ENCODE peak calls at places on chromosome 7, in seven cellular contexts. One of them, this sample, is unnamed.

GRCh38 chr7:80440908-80441307 is 71.0 kb downstream of the GNAT3 start:
- DNase-seq in psoas muscle: no peak
- DNase-seq in activated CD4-positive, CD25-positive, alpha-beta regulatory T cell: no peak
- DNase-seq in fibroblast of lung: peak
- DNase-seq in ACHN: no peak
- DNase-seq in lung microvascular endothelial cell: no peak
- DNase-seq in body of pancreas: no peak
- DNase-seq in this sample: no peak

GRCh38 chr7:135620980-135621850 is 41.1 kb upstream of the STMP1 start:
- DNase-seq in activated CD4-positive, CD25-positive, alpha-beta regulatory T cell: no peak
- DNase-seq in fibroblast of lung: peak
- DNase-seq in lung microvascular endothelial cell: peak
- DNase-seq in ACHN: peak
- DNase-seq in body of pancreas: peak
- DNase-seq in psoas muscle: no peak
- DNase-seq in this sample: peak

GRCh38 chr7:45368129-45368807 is 205.9 kb upstream of the ADCY1 start:
- DNase-seq in lung microvascular endothelial cell: no peak
- DNase-seq in fibroblast of lung: no peak
- DNase-seq in ACHN: no peak
- DNase-seq in body of pancreas: no peak
- DNase-seq in activated CD4-positive, CD25-positive, alpha-beta regulatory T cell: no peak
- DNase-seq in psoas muscle: no peak
- DNase-seq in this sample: no peak

GRCh38 chr7:159093351-159093971 is 51.2 kb downstream of the VIPR2 start:
- DNase-seq in ACHN: no peak
- DNase-seq in body of pancreas: peak
- DNase-seq in psoas muscle: no peak
- DNase-seq in lung microvascular endothelial cell: no peak
- DNase-seq in activated CD4-positive, CD25-positive, alpha-beta regulatory T cell: no peak
- DNase-seq in fibroblast of lung: no peak
- DNase-seq in this sample: peak

GRCh38 chr7:56537952-56538351 is 421.7 kb upstream of the NUPR2 start:
- DNase-seq in psoas muscle: peak
- DNase-seq in activated CD4-positive, CD25-positive, alpha-beta regulatory T cell: no peak
- DNase-seq in body of pancreas: no peak
- DNase-seq in ACHN: no peak
- DNase-seq in lung microvascular endothelial cell: no peak
- DNase-seq in fibroblast of lung: no peak
- DNase-seq in this sample: no peak

GRCh38 chr7:64884085-64884912 is 18.8 kb upstream of the ZNF273 start:
- DNase-seq in lung microvascular endothelial cell: no peak
- DNase-seq in activated CD4-positive, CD25-positive, alpha-beta regulatory T cell: no peak
- DNase-seq in psoas muscle: no peak
- DNase-seq in body of pancreas: no peak
- DNase-seq in ACHN: no peak
- DNase-seq in fibroblast of lung: no peak
- DNase-seq in this sample: no peak

GRCh38 chr7:38731195-38731594 is 100.0 kb upstream of the AMPH start:
- DNase-seq in psoas muscle: no peak
- DNase-seq in lung microvascular endothelial cell: no peak
- DNase-seq in fibroblast of lung: peak
- DNase-seq in body of pancreas: no peak
- DNase-seq in ACHN: no peak
- DNase-seq in activated CD4-positive, CD25-positive, alpha-beta regulatory T cell: no peak
- DNase-seq in this sample: no peak

GRCh38 chr7:94376281-94376680 is 18.4 kb upstream of the COL1A2 start:
- DNase-seq in psoas muscle: no peak
- DNase-seq in activated CD4-positive, CD25-positive, alpha-beta regulatory T cell: no peak
- DNase-seq in lung microvascular endothelial cell: no peak
- DNase-seq in body of pancreas: no peak
- DNase-seq in fibroblast of lung: no peak
- DNase-seq in ACHN: no peak
- DNase-seq in this sample: no peak

GRCh38 chr7:139541600-139542307 is 18.3 kb downstream of the CLEC2L start:
- DNase-seq in psoas muscle: peak
- DNase-seq in lung microvascular endothelial cell: no peak
- DNase-seq in fibroblast of lung: no peak
- DNase-seq in ACHN: no peak
- DNase-seq in activated CD4-positive, CD25-positive, alpha-beta regulatory T cell: no peak
- DNase-seq in body of pancreas: no peak
- DNase-seq in this sample: no peak

GRCh38 chr7:96179341-96179740 is 142.6 kb downstream of the SLC25A13 start:
- DNase-seq in ACHN: no peak
- DNase-seq in lung microvascular endothelial cell: no peak
- DNase-seq in activated CD4-positive, CD25-positive, alpha-beta regulatory T cell: no peak
- DNase-seq in body of pancreas: no peak
- DNase-seq in psoas muscle: no peak
- DNase-seq in fibroblast of lung: peak
- DNase-seq in this sample: no peak

GRCh38 chr7:87600130-87601124 is at the start of gene ABCB1:
- DNase-seq in activated CD4-positive, CD25-positive, alpha-beta regulatory T cell: no peak
- DNase-seq in ACHN: peak
- DNase-seq in fibroblast of lung: peak
- DNase-seq in lung microvascular endothelial cell: peak
- DNase-seq in psoas muscle: peak
- DNase-seq in body of pancreas: peak
- DNase-seq in this sample: no peak

GRCh38 chr7:23468721-23469149 is 1.6 kb downstream of the IGF2BP3 start:
- DNase-seq in ACHN: no peak
- DNase-seq in body of pancreas: no peak
- DNase-seq in lung microvascular endothelial cell: peak
- DNase-seq in psoas muscle: no peak
- DNase-seq in fibroblast of lung: no peak
- DNase-seq in activated CD4-positive, CD25-positive, alpha-beta regulatory T cell: no peak
- DNase-seq in this sample: no peak

GRCh38 chr7:85104432-85105205 is 82.2 kb downstream of the SEMA3D start:
- DNase-seq in activated CD4-positive, CD25-positive, alpha-beta regulatory T cell: no peak
- DNase-seq in fibroblast of lung: peak
- DNase-seq in psoas muscle: no peak
- DNase-seq in body of pancreas: no peak
- DNase-seq in lung microvascular endothelial cell: peak
- DNase-seq in ACHN: no peak
- DNase-seq in this sample: peak

GRCh38 chr7:135335628-135336139 is 102.0 kb downstream of the STRA8 start:
- DNase-seq in lung microvascular endothelial cell: peak
- DNase-seq in body of pancreas: peak
- DNase-seq in fibroblast of lung: peak
- DNase-seq in psoas muscle: peak
- DNase-seq in activated CD4-positive, CD25-positive, alpha-beta regulatory T cell: no peak
- DNase-seq in ACHN: peak
- DNase-seq in this sample: no peak

GRCh38 chr7:157313645-157314044 is 23.2 kb upstream of the DNAJB6 start:
- DNase-seq in body of pancreas: no peak
- DNase-seq in activated CD4-positive, CD25-positive, alpha-beta regulatory T cell: no peak
- DNase-seq in ACHN: no peak
- DNase-seq in fibroblast of lung: no peak
- DNase-seq in psoas muscle: no peak
- DNase-seq in lung microvascular endothelial cell: no peak
- DNase-seq in this sample: no peak

GRCh38 chr7:30502470-30503251 is 2.0 kb downstream of the GGCT start:
- DNase-seq in lung microvascular endothelial cell: no peak
- DNase-seq in ACHN: no peak
- DNase-seq in psoas muscle: no peak
- DNase-seq in fibroblast of lung: no peak
- DNase-seq in activated CD4-positive, CD25-positive, alpha-beta regulatory T cell: no peak
- DNase-seq in body of pancreas: no peak
- DNase-seq in this sample: peak

GRCh38 chr7:52260046-52260665 is 775.3 kb upstream of the POM121L12 start:
- DNase-seq in lung microvascular endothelial cell: no peak
- DNase-seq in psoas muscle: no peak
- DNase-seq in ACHN: peak
- DNase-seq in fibroblast of lung: no peak
- DNase-seq in body of pancreas: no peak
- DNase-seq in activated CD4-positive, CD25-positive, alpha-beta regulatory T cell: no peak
- DNase-seq in this sample: no peak

GRCh38 chr7:108034586-108034985 is 31.6 kb upstream of the LAMB1 start:
- DNase-seq in fibroblast of lung: no peak
- DNase-seq in body of pancreas: no peak
- DNase-seq in activated CD4-positive, CD25-positive, alpha-beta regulatory T cell: no peak
- DNase-seq in lung microvascular endothelial cell: no peak
- DNase-seq in psoas muscle: no peak
- DNase-seq in ACHN: no peak
- DNase-seq in this sample: no peak

GRCh38 chr7:102063736-102064135 is 222.9 kb upstream of the SH2B2 start:
- DNase-seq in ACHN: peak
- DNase-seq in lung microvascular endothelial cell: no peak
- DNase-seq in activated CD4-positive, CD25-positive, alpha-beta regulatory T cell: no peak
- DNase-seq in psoas muscle: no peak
- DNase-seq in fibroblast of lung: peak
- DNase-seq in body of pancreas: no peak
- DNase-seq in this sample: no peak

GRCh38 chr7:90271753-90272152 is 26.8 kb downstream of the CFAP69 start:
- DNase-seq in fibroblast of lung: peak
- DNase-seq in lung microvascular endothelial cell: no peak
- DNase-seq in body of pancreas: no peak
- DNase-seq in activated CD4-positive, CD25-positive, alpha-beta regulatory T cell: no peak
- DNase-seq in psoas muscle: no peak
- DNase-seq in ACHN: no peak
- DNase-seq in this sample: no peak

GRCh38 chr7:150388709-150389531 is 9.8 kb downstream of the ZNF775 start:
- DNase-seq in psoas muscle: peak
- DNase-seq in fibroblast of lung: peak
- DNase-seq in body of pancreas: peak
- DNase-seq in ACHN: no peak
- DNase-seq in activated CD4-positive, CD25-positive, alpha-beta regulatory T cell: no peak
- DNase-seq in lung microvascular endothelial cell: peak
- DNase-seq in this sample: peak

GRCh38 chr7:45252857-45253256 is 95.3 kb downstream of the RAMP3 start:
- DNase-seq in psoas muscle: no peak
- DNase-seq in body of pancreas: no peak
- DNase-seq in ACHN: no peak
- DNase-seq in activated CD4-positive, CD25-positive, alpha-beta regulatory T cell: no peak
- DNase-seq in fibroblast of lung: no peak
- DNase-seq in lung microvascular endothelial cell: no peak
- DNase-seq in this sample: no peak

GRCh38 chr7:1188720-1189294 is 28.8 kb upstream of the ZFAND2A start:
- DNase-seq in lung microvascular endothelial cell: no peak
- DNase-seq in activated CD4-positive, CD25-positive, alpha-beta regulatory T cell: no peak
- DNase-seq in psoas muscle: no peak
- DNase-seq in body of pancreas: no peak
- DNase-seq in fibroblast of lung: no peak
- DNase-seq in ACHN: no peak
- DNase-seq in this sample: no peak

GRCh38 chr7:106022193-106022821 is 59.2 kb downstream of the CDHR3 start:
- DNase-seq in activated CD4-positive, CD25-positive, alpha-beta regulatory T cell: peak
- DNase-seq in fibroblast of lung: peak
- DNase-seq in ACHN: no peak
- DNase-seq in body of pancreas: no peak
- DNase-seq in lung microvascular endothelial cell: no peak
- DNase-seq in psoas muscle: no peak
- DNase-seq in this sample: peak